ENCODE peak calls at places on chromosomes 2 and 18, in ten cellular contexts. P is fibroblast of mammary gland, I is AG09309, G is IMR-90, V is psoas muscle, E is adrenal gland, R is fibroblast of lung, D is astrocyte of the spinal cord, S is GM20000, Q is epithelial cell of esophagus. X is an unnamed sample.

GRCh38 chr2:72136933-72137497 is 10.6 kb downstream of the CYP26B1 start:
- DNase-seq in P (no peak), I (no peak), G (no peak), V (no peak), E (no peak), R (no peak), D (no peak), S (no peak), Q (no peak), X (no peak)

GRCh38 chr18:60568211-60568610 is 195.6 kb upstream of the MC4R start:
- DNase-seq in P (peak; percentile 1), I (no peak), G (no peak), V (no peak), E (no peak), R (no peak), D (no peak), S (no peak), Q (no peak), X (no peak)

GRCh38 chr2:151459368-151459767 is 49.7 kb downstream of the RIF1 start:
- DNase-seq in P (no peak), I (no peak), G (peak; percentile 29), V (no peak), E (no peak), R (peak; percentile 41), D (no peak), S (no peak), Q (no peak), X (no peak)

GRCh38 chr2:207975910-207976309 is 49.4 kb downstream of the PLEKHM3 start:
- DNase-seq in P (peak; percentile 54), I (no peak), G (no peak), V (no peak), E (no peak), R (peak; percentile 25), D (no peak), S (no peak), Q (no peak), X (no peak)

GRCh38 chr2:230225486-230225885 is at the start of gene SP140:
- DNase-seq in P (no peak), I (no peak), G (no peak), V (no peak), E (peak; percentile 36), R (no peak), D (no peak), S (peak; percentile 74), Q (no peak), X (peak; percentile 85)

GRCh38 chr2:685421-685820 is 8.2 kb upstream of the TMEM18 start:
- DNase-seq in P (no peak), I (no peak), G (no peak), V (no peak), E (no peak), R (no peak), D (no peak), S (no peak), Q (no peak), X (no peak)

GRCh38 chr2:240429872-240430491 is 5.5 kb upstream of the GPC1 start:
- DNase-seq in P (no peak), I (no peak), G (no peak), V (no peak), E (no peak), R (no peak), D (no peak), S (no peak), Q (no peak), X (no peak)

GRCh38 chr2:29235411-29235810 is 120.2 kb downstream of the CLIP4 start:
- DNase-seq in P (no peak), I (no peak), G (no peak), V (no peak), E (no peak), R (no peak), D (no peak), S (no peak), Q (no peak), X (no peak)

DNA sequence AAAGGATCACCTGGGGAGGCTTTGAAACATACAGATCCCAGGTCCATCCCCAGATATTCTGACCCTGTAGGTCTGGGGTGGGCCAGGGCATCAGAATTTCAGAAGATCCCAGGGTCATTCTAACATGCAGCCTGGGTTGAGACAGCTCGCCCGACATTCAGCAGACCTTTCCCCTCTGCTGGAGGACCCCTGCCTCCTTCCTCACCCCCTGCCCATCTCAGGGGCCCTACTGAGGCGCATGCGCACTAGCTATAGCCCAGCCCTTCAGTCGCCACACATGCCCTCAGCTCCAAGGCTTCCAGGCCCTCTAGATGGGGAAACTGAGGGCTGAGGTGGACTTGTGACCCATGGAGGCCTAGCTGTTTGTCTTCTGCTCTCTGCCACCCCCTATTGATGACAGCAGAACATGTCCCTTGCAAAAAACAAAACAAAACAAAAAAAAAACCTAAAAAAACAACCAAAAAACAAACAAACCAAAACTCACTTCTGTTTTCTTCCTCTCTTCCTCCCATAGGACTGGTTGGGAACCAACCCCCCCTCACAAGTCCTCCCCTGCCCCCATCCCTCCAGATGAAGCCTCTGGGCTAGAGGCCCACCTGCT is 91.3 kb downstream of the ZBTB7C start:
- DNase-seq in P (no peak), I (no peak), G (no peak), V (no peak), E (no peak), R (no peak), D (no peak), S (no peak), Q (no peak), X (no peak)
- TF ChIP-seq CTCF in P (peak; percentile 20), I (no peak), G (no peak), V (peak; percentile 17), E (peak; percentile 34), R (no peak), D (no peak), S (peak; percentile 2), Q (no peak), X (no peak)

DNA sequence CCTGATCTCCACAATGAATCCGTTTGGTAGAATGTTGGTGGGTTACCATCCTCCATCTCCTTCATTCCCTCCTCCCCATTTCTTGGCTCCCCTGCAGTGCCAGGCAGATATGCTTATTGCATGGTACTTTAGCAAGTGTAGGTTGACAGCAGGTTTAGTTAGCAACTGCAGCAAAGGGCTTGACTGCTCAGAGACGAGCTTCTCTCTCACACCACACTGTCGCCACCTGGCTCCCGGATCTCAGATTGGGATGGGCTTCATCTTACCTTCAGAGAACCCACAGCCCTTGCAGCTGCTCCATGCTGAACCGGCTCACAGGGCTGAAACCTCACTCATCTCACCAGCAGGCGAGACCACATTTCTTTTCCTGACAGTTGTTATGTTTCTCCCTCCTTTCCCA is 88.8 kb downstream of the VWA3B start:
- DNase-seq in P (no peak), I (no peak), G (no peak), V (no peak), E (no peak), R (no peak), D (no peak), S (peak; percentile 28), Q (no peak), X (peak; percentile 41)
- TF ChIP-seq CTCF in P (no peak), I (no peak), G (no peak), V (peak; percentile 24), E (no peak), R (no peak), D (no peak), S (no peak), Q (peak; percentile 29), X (no peak)

GRCh38 chr18:58175122-58175687 is 131.2 kb downstream of the NEDD4L start:
- DNase-seq in P (no peak), I (no peak), G (no peak), V (no peak), E (no peak), R (no peak), D (no peak), S (no peak), Q (no peak), X (no peak)
- TF ChIP-seq CTCF in P (no peak), I (no peak), G (no peak), V (no peak), E (no peak), R (no peak), D (peak; percentile 10), S (no peak), Q (no peak), X (no peak)

DNA sequence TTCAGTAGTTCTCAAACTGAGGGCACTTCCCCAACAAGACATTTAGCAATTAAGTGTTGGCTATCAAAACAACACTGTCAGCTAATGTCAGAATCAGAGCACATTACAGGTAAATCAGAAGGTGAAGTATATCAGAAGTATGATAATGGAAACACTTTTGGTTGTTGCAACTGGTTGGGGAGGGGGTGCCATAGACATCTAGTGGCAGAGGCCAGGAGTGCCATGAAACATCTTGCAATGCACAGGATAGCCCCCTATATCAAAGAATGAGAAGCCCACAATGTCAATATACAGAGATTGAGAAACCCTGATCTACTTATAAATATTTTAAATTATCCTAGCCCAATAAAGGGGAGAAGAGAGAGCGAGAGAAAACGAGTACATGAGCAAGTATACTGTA is 4.9 kb upstream of the XPO1 start:
- DNase-seq in P (no peak), I (no peak), G (no peak), V (no peak), E (no peak), R (no peak), D (no peak), S (no peak), Q (no peak), X (peak; percentile 19)
- TF ChIP-seq CTCF in P (no peak), I (no peak), G (no peak), V (no peak), E (no peak), R (no peak), D (no peak), S (no peak), Q (no peak), X (peak; percentile 24)

GRCh38 chr2:189982777-189983394 is 79.6 kb downstream of the MSTN start:
- DNase-seq in P (peak; percentile 25), I (no peak), G (no peak), V (no peak), E (no peak), R (no peak), D (no peak), S (no peak), Q (peak; percentile 3), X (peak; percentile 2)
- TF ChIP-seq CTCF in P (peak; percentile 63), I (peak; percentile 51), G (peak; percentile 23), V (peak; percentile 30), E (no peak), R (peak; percentile 17), D (peak; percentile 49), S (peak; percentile 4), Q (peak; percentile 42), X (peak; percentile 51)

DNA sequence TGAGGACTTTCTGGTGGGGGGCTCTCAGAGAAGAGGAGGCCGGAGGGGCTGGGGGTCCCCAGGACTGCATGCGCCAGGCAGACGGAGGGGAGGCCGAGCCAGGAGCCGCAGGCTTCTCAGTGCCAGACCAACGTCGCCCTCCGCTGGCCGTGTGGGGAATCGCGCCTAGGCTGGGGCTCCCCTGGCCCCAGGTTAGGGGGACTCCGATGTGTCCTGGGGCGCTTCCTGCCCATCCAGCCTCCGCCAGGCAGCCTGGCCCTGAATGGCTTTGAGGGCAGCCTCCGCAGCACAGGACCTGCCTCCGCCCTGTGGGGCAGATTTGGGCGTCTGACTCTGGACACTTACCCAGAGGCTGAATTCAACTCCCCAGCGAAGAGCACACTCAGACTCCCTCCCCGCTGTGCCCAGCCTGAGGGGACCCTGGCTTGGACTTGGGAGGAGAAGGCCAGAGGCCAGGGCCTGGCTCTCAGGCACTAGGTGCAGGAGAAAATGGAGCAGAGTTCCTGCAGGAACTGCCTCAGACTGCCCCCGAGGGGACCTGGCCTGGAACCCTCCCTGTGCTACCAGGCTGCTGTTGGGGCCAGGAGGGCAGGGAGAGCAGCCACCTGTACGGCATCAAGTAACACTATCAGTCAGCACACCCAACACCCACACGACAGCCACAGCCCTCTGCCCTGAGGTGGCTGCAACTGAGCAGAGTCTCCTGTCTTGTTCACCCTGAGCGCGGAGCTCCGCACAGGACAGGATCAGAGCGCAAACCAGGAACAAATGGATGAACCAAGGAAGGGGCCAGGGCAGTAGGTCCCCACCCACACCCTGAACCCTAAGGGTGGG is 621 bp upstream of the TEKT4 start:
- DNase-seq in P (no peak), I (no peak), G (no peak), V (no peak), E (no peak), R (no peak), D (no peak), S (no peak), Q (no peak), X (peak; percentile 54)
- TF ChIP-seq CTCF in P (peak; percentile 33), I (peak; percentile 38), G (peak; percentile 31), V (no peak), E (no peak), R (no peak), D (peak; percentile 41), S (peak; percentile 43), Q (peak; percentile 9), X (peak; percentile 51)

X was measured in activated CD8-positive, alpha-beta T cell treated with anti-CD3 and anti-CD28 coated beads for 36 hours.